ENCODE peak calls at places on chromosomes 12 and 14, in five cellular contexts. C is A549, X is PC-3, Z is astrocyte of the spinal cord, V is adrenal gland. O is an unnamed sample.

GRCh38 chr12:92558806-92559205 is 144.0 kb upstream of the PLEKHG7 start:
- DNase-seq in C (no peak), X (no peak), Z (no peak), V (no peak), O (no peak)

GRCh38 chr12:113220593-113221180 is 577 bp upstream of the TPCN1 start:
- DNase-seq in C (peak), X (peak), Z (peak), V (no peak), O (no peak)

GRCh38 chr14:61229475-61229888 is 51.7 kb downstream of the TMEM30B start:
- DNase-seq in C (no peak), X (peak), Z (no peak), V (no peak), O (peak)

GRCh38 chr14:52801014-52801708 is 9.8 kb upstream of the GNPNAT1 start:
- DNase-seq in C (peak), X (peak), Z (peak), V (no peak), O (peak)

GRCh38 chr12:38907171-38907923 is 2.0 kb upstream of the CPNE8 start:
- DNase-seq in C (no peak), X (peak), Z (no peak), V (no peak), O (no peak)

GRCh38 chr12:21764063-21764462 is 10.4 kb downstream of the KCNJ8 start:
- DNase-seq in C (no peak), X (no peak), Z (no peak), V (no peak), O (no peak)

GRCh38 chr12:69619050-69619449 is 8.3 kb upstream of the LRRC10 start:
- DNase-seq in C (no peak), X (no peak), Z (no peak), V (no peak), O (peak)

GRCh38 chr12:94955193-94955592 is 48.3 kb downstream of the NDUFA12 start:
- DNase-seq in C (no peak), X (no peak), Z (no peak), V (no peak), O (no peak)

GRCh38 chr12:47835017-47835830 is 15.5 kb upstream of the HDAC7 start:
- DNase-seq in C (no peak), X (no peak), Z (no peak), V (no peak), O (no peak)

GRCh38 chr12:67541625-67541991 is 106.9 kb upstream of the DYRK2 start:
- DNase-seq in C (no peak), X (no peak), Z (no peak), V (no peak), O (no peak)

GRCh38 chr14:52012635-52013034 is 23.3 kb downstream of the RTRAF start:
- DNase-seq in C (no peak), X (no peak), Z (peak), V (peak), O (no peak)

GRCh38 chr12:12721251-12721689 is 4.1 kb downstream of the CDKN1B start:
- DNase-seq in C (peak), X (peak), Z (no peak), V (no peak), O (no peak)

GRCh38 chr14:91228112-91229004 is 16.1 kb downstream of the GPR68 start:
- DNase-seq in C (no peak), X (peak), Z (peak), V (no peak), O (no peak)

GRCh38 chr14:86237733-86238132 is 707.8 kb downstream of the FLRT2 start:
- DNase-seq in C (no peak), X (no peak), Z (no peak), V (no peak), O (no peak)

GRCh38 chr12:50862316-50862715 is 19.6 kb downstream of the TMPRSS12 start:
- DNase-seq in C (peak), X (peak), Z (peak), V (no peak), O (no peak)

GRCh38 chr12:131610891-131611290 is 100.0 kb upstream of the SFSWAP start:
- DNase-seq in C (no peak), X (no peak), Z (no peak), V (no peak), O (no peak)

GRCh38 chr12:81337891-81338290 is 260.0 kb downstream of the ACSS3 start:
- DNase-seq in C (no peak), X (no peak), Z (no peak), V (no peak), O (no peak)

GRCh38 chr12:132214906-132215643 is 70.8 kb downstream of the NOC4L start:
- DNase-seq in C (no peak), X (no peak), Z (no peak), V (no peak), O (no peak)

GRCh38 chr12:1908758-1909157 is 9.7 kb downstream of the CACNA2D4 start:
- DNase-seq in C (no peak), X (no peak), Z (no peak), V (no peak), O (no peak)

GRCh38 chr14:78448483-78449094 is 278.4 kb downstream of the NRXN3 start:
- DNase-seq in C (peak), X (peak), Z (peak), V (peak), O (no peak)

GRCh38 chr12:100986595-100987547 is 192.3 kb downstream of the ANO4 start:
- DNase-seq in C (no peak), X (no peak), Z (peak), V (no peak), O (peak)

GRCh38 chr12:116712458-116713303 is 25.2 kb downstream of the SPRING1 start:
- DNase-seq in C (no peak), X (no peak), Z (no peak), V (no peak), O (no peak)

GRCh38 chr14:83004456-83005006 is 1470.9 kb upstream of the SEL1L start:
- DNase-seq in C (no peak), X (no peak), Z (no peak), V (no peak), O (no peak)

DNA sequence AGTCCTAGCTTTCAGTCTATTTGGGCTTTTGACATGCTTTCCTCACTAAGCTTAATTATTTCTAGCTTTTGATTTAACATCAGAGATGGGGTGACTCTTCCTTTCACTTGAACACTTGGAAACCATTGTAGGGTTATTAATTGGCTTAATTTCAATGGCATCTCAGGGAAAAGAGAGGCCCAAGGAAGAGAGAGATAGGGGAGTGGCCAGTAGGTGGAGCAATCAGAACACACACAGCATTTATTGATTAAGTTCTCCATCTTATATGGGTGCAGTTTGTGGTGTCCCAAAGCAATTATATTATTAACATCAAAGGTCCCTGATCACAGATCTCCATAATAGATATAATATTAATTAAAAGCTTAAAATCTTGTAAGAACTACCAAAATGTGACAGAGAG is 1466.1 kb upstream of the SEL1L start:
- DNase-seq in C (no peak), X (no peak), Z (no peak), V (no peak), O (no peak)
- TF ChIP-seq CTCF in C (no peak), X (peak), Z (peak), V (no peak), O (peak)

GRCh38 chr12:11446372-11446771 is 51.0 kb upstream of the PRB2 start:
- DNase-seq in C (no peak), X (no peak), Z (no peak), V (no peak), O (no peak)
- TF ChIP-seq CTCF in C (no peak), X (no peak), Z (no peak), V (no peak), O (no peak)

GRCh38 chr12:27243804-27244679 is at the start of gene STK38L:
- DNase-seq in C (peak), X (peak), Z (peak), V (peak), O (peak)
- TF ChIP-seq CTCF in C (peak), X (peak), Z (peak), V (peak), O (peak)

GRCh38 chr12:55049676-55050075 is 29.9 kb downstream of the NEUROD4 start:
- DNase-seq in C (no peak), X (no peak), Z (no peak), V (no peak), O (no peak)

GRCh38 chr12:55051197-55051920 is 31.6 kb downstream of the NEUROD4 start:
- DNase-seq in C (no peak), X (no peak), Z (no peak), V (no peak), O (no peak)
- TF ChIP-seq CTCF in C (no peak), X (no peak), Z (no peak), V (no peak), O (no peak)

DNA sequence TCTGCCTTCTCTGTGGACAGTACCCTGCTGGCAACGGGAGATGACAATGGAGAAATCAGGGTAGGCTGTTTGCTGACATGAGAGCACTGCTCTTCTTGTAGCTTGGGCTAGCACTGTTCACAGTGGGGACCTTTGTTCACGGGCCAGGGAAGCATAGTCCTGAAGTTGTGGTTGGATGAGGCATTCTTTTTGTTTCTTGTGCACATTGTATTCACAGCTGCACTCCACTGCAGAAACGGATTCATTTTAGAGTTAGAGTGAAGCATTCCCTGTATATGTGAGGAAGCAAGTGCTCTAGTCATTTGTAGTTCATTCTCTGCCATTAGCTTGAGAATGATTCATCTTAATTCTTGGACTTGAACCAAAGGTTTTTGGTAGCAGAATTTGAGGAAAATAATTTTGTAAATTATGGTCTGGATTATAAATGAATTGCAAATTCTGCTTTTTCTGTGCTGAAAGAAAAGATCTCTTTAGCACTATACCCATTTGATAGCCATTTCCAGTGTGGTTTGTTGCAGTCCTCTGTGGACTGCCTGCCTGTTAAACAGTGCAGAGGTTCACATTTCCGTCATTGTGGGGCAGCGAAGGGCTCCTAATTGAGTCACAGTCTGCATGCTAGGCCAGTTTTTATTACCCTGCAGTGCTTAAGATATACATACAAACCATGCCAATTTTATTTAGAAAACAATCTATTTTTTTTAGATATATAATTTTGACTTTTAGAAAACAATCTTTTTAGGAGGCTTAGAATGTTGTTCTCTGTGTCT is 80.6 kb downstream of the APAF1 start:
- DNase-seq in C (peak), X (peak), Z (peak), V (peak), O (peak)
- TF ChIP-seq CTCF in C (no peak), X (peak), Z (peak), V (peak), O (peak)

GRCh38 chr14:103127861-103128598 is 4.8 kb downstream of the TNFAIP2 start:
- DNase-seq in C (no peak), X (no peak), Z (no peak), V (peak), O (no peak)

GRCh38 chr14:103126088-103126872 is 3.0 kb downstream of the TNFAIP2 start:
- DNase-seq in C (no peak), X (no peak), Z (no peak), V (peak), O (no peak)

GRCh38 chr14:103127356-103127755 is 4.1 kb downstream of the TNFAIP2 start:
- DNase-seq in C (no peak), X (no peak), Z (no peak), V (no peak), O (no peak)

GRCh38 chr14:103125098-103126070 is 2.1 kb downstream of the TNFAIP2 start:
- DNase-seq in C (no peak), X (no peak), Z (no peak), V (peak), O (no peak)

GRCh38 chr14:103126873-103127304 is 3.6 kb downstream of the TNFAIP2 start:
- DNase-seq in C (no peak), X (peak), Z (no peak), V (peak), O (no peak)
- TF ChIP-seq CTCF in C (no peak), X (no peak), Z (no peak), V (no peak), O (no peak)

DNA sequence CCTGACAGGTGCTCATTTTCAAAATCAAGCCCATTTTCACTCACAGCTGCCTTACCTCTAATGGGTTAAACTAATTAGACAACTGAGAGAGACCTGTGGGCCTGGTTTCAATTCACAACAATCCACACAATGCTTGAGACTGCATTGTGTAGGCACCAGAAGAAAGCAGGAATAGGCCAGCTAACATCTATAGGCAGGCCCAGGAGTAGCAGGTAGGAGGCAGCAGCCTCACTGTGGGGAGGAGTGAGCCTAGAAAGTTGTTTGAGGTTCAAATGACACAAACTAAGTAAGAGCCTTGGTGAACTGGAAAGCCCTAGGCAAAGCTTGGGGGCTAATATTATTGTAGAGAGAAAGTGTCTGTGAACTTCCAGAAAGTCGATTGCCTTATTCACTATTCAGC is 289.5 kb upstream of the CCDC196 start:
- DNase-seq in C (no peak), X (no peak), Z (no peak), V (no peak), O (no peak)
- TF ChIP-seq CTCF in C (no peak), X (no peak), Z (no peak), V (no peak), O (no peak)

GRCh38 chr12:97203408-97203807 is 259.2 kb upstream of the RMST start:
- DNase-seq in C (no peak), X (no peak), Z (no peak), V (no peak), O (no peak)
- TF ChIP-seq CTCF in C (no peak), X (no peak), Z (no peak), V (no peak), O (no peak)